ENCODE peak calls at places on chromosomes 12 and 14, in five cellular contexts. J is A549, L is endothelial cell, S is chondrocyte, A is gastrocnemius medialis. T is an unnamed sample.

GRCh38 chr12:101243074-101243473 is 33.0 kb upstream of the SLC5A8 start:
- DNase-seq in A (no peak), S (no peak), L (no peak), J (no peak), T (no peak)

GRCh38 chr12:10285919-10286318 is 21.8 kb upstream of the KLRD1 start:
- DNase-seq in J (no peak), S (no peak), A (no peak), L (no peak), T (no peak)

GRCh38 chr12:116043673-116044072 is 233.8 kb downstream of the MED13L start:
- DNase-seq in J (no peak), S (no peak), A (no peak), L (no peak), T (no peak)

GRCh38 chr12:3205742-3206519 is 128.8 kb downstream of the TSPAN9 start:
- DNase-seq in S (no peak), A (peak; percentile 28), J (no peak), L (no peak), T (no peak)

GRCh38 chr14:45091696-45092095 is 7.8 kb downstream of the PRPF39 start:
- DNase-seq in L (no peak), A (no peak), S (no peak), J (no peak), T (no peak)

GRCh38 chr12:109833307-109834189 is at the start of gene TRPV4:
- DNase-seq in L (peak; percentile 66), J (no peak), A (no peak), S (no peak), T (no peak)

GRCh38 chr12:64039285-64039871 is 182.7 kb downstream of the KICS2 start:
- DNase-seq in J (peak; percentile 28), L (no peak), A (no peak), S (no peak), T (peak; percentile 23)

GRCh38 chr14:90620540-90621204 is 195.6 kb downstream of the TTC7B start:
- DNase-seq in S (no peak), A (no peak), L (no peak), J (no peak), T (no peak)

GRCh38 chr12:109192358-109192757 is 76.0 kb downstream of the ACACB start:
- DNase-seq in L (no peak), J (peak; percentile 91), S (no peak), A (peak; percentile 81), T (peak; percentile 60)

GRCh38 chr12:93461503-93461902 is 5.8 kb upstream of the MRPL42 start:
- DNase-seq in A (no peak), L (no peak), J (peak; percentile 19), S (no peak), T (no peak)

GRCh38 chr12:94640134-94640928 is 10.0 kb downstream of the TMCC3 start:
- DNase-seq in S (no peak), J (no peak), L (no peak), A (no peak), T (no peak)

GRCh38 chr14:66490143-66491111 is 4.3 kb downstream of the CCDC196 start:
- DNase-seq in A (no peak), J (no peak), S (no peak), L (no peak), T (no peak)

GRCh38 chr12:9798008-9798619 is 29.2 kb upstream of the KLRF1 start:
- DNase-seq in A (no peak), S (no peak), L (peak; percentile 54), J (peak; percentile 84), T (peak; percentile 9)

GRCh38 chr14:58299665-58300202 is 1.4 kb downstream of the ARID4A start:
- DNase-seq in L (no peak), J (no peak), S (no peak), A (no peak), T (no peak)

GRCh38 chr12:38919191-38919590 is 13.8 kb upstream of the CPNE8 start:
- DNase-seq in S (no peak), L (no peak), A (no peak), J (no peak), T (no peak)

GRCh38 chr12:6093764-6094163 is 30.7 kb downstream of the VWF start:
- DNase-seq in S (peak; percentile 56), L (no peak), J (peak; percentile 29), A (no peak), T (no peak)

GRCh38 chr14:61609143-61609851 is 86.0 kb upstream of the HIF1A start:
- DNase-seq in S (no peak), A (no peak), J (no peak), L (peak; percentile 26), T (peak; percentile 75)

GRCh38 chr12:9037431-9037830 is 48.1 kb downstream of the KLRG1 start:
- DNase-seq in A (no peak), L (no peak), J (no peak), S (no peak), T (no peak)

GRCh38 chr12:45309826-45310626 is 94.1 kb downstream of the ANO6 start:
- DNase-seq in L (no peak), S (no peak), J (no peak), A (no peak), T (peak; percentile 63)

GRCh38 chr14:61940669-61941420 is 178.6 kb downstream of the SNAPC1 start:
- DNase-seq in J (no peak), L (no peak), A (no peak), S (no peak), T (no peak)

GRCh38 chr14:90503582-90503981 is 106.8 kb downstream of the CALM1 start:
- DNase-seq in J (no peak), A (no peak), L (no peak), S (no peak), T (no peak)

GRCh38 chr12:88703790-88704189 is 123.5 kb upstream of the KITLG start:
- DNase-seq in S (no peak), L (no peak), J (no peak), A (no peak), T (peak; percentile 43)

GRCh38 chr14:96567289-96567899 is 65.2 kb downstream of the PAPOLA start:
- DNase-seq in L (no peak), A (no peak), J (peak; percentile 36), S (no peak), T (peak; percentile 50)

GRCh38 chr14:66662374-66662773 is 154.4 kb downstream of the GPHN start:
- DNase-seq in S (no peak), A (no peak), L (peak; percentile 20), J (peak; percentile 17), T (no peak)

GRCh38 chr12:54521291-54522062 is 23.9 kb downstream of the NCKAP1L start:
- DNase-seq in S (no peak), A (no peak), L (no peak), J (no peak), T (no peak)

GRCh38 chr12:3200779-3201738 is 123.9 kb downstream of the TSPAN9 start:
- DNase-seq in S (no peak), A (no peak), L (no peak), J (no peak), T (no peak)

GRCh38 chr12:25249951-25250738 is 584 bp downstream of the KRAS start:
- DNase-seq in A (peak; percentile 33), J (peak; percentile 32), L (peak; percentile 53), S (no peak), T (no peak)

GRCh38 chr12:18391136-18391535 is 129.8 kb downstream of the PIK3C2G start:
- DNase-seq in S (no peak), A (no peak), J (no peak), L (no peak), T (no peak)

GRCh38 chr12:55930771-55931316 is at the start of gene DGKA:
- DNase-seq in A (no peak), L (peak; percentile 32), S (no peak), J (peak; percentile 69), T (peak; percentile 71)

GRCh38 chr14:103545219-103545914 is 16.4 kb downstream of the TRMT61A start:
- DNase-seq in S (peak; percentile 74), J (no peak), A (no peak), L (no peak), T (no peak)

GRCh38 chr12:116465892-116466291 is 93.3 kb upstream of the MAP1LC3B2 start:
- DNase-seq in J (peak; percentile 46), S (no peak), A (no peak), L (no peak), T (no peak)

GRCh38 chr14:83826838-83827237 is 1703.1 kb upstream of the FLRT2 start:
- DNase-seq in L (no peak), A (no peak), S (no peak), J (peak; percentile 6), T (peak; percentile 11)

GRCh38 chr12:95216704-95217376 is 427 bp downstream of the FGD6 start:
- DNase-seq in J (peak; percentile 49), S (no peak), A (no peak), L (no peak), T (no peak)

GRCh38 chr12:84697141-84697540 is 215.5 kb downstream of the SLC6A15 start:
- DNase-seq in L (no peak), A (no peak), J (no peak), S (no peak), T (no peak)

GRCh38 chr12:111195316-111195715 is 173.6 kb downstream of the PHETA1 start:
- DNase-seq in L (no peak), S (no peak), J (no peak), A (no peak), T (no peak)

GRCh38 chr12:111193977-111194702 is 174.8 kb downstream of the PHETA1 start:
- DNase-seq in L (no peak), J (no peak), S (no peak), A (no peak), T (no peak)

GRCh38 chr12:111196532-111196931 is 172.4 kb downstream of the PHETA1 start:
- DNase-seq in A (no peak), L (no peak), S (no peak), J (no peak), T (no peak)

GRCh38 chr12:111194703-111195051 is 174.2 kb downstream of the PHETA1 start:
- DNase-seq in A (no peak), J (no peak), L (no peak), S (no peak), T (no peak)

GRCh38 chr12:111197545-111197944 is 171.3 kb downstream of the PHETA1 start:
- DNase-seq in J (no peak), S (no peak), L (no peak), A (no peak), T (no peak)
- TF ChIP-seq CTCF in J (no peak), S (no peak), L (no peak), A (no peak), T (no peak)

GRCh38 chr14:100675664-100676063 is 51.0 kb upstream of the DLK1 start:
- DNase-seq in A (no peak), J (no peak), L (no peak), S (no peak), T (peak; percentile 24)

GRCh38 chr14:100674897-100675618 is 51.6 kb upstream of the DLK1 start:
- DNase-seq in J (no peak), A (no peak), S (no peak), L (no peak), T (no peak)

GRCh38 chr14:100673085-100673806 is 53.4 kb upstream of the DLK1 start:
- DNase-seq in A (no peak), J (no peak), L (peak; percentile 23), S (no peak), T (no peak)

GRCh38 chr14:100673807-100674154 is 52.9 kb upstream of the DLK1 start:
- DNase-seq in J (no peak), S (no peak), L (no peak), A (no peak), T (no peak)

GRCh38 chr14:100674428-100674827 is 52.3 kb upstream of the DLK1 start:
- DNase-seq in S (no peak), A (no peak), L (no peak), J (no peak), T (no peak)
- TF ChIP-seq CTCF in S (no peak), A (no peak), L (no peak), J (no peak), T (no peak)

GRCh38 chr12:119956047-119956446 is 33.0 kb upstream of the BICDL1 start:
- DNase-seq in L (no peak), S (no peak), A (no peak), J (peak; percentile 52), T (no peak)
- TF ChIP-seq CTCF in L (no peak), S (no peak), A (no peak), J (no peak), T (peak; percentile 8)

GRCh38 chr14:76154539-76155126 is 2.9 kb downstream of the GPATCH2L start:
- DNase-seq in J (no peak), A (no peak), L (no peak), S (no peak), T (no peak)
- TF ChIP-seq CTCF in J (no peak), A (no peak), L (no peak), S (no peak), T (no peak)